ENCODE peak calls at places on chromosomes 7 and 10, in five cellular contexts. M is upper lobe of right lung, A is sigmoid colon, T is adrenal gland, S is heart left ventricle. W is an unnamed sample. For H3K9me3, the result is how much of the 10 kb centered on the place peaks cover.

GRCh38 chr7:54546986-54547314 is 4.8 kb downstream of the VSTM2A start:
- DNase-seq in M (no peak), S (no peak), T (no peak), A (no peak), W (no peak)

GRCh38 chr10:4673279-4674040 is 152.5 kb upstream of the AKR1E2 start:
- DNase-seq in A (no peak), M (no peak), T (no peak), S (no peak), W (no peak)

GRCh38 chr10:58305821-58306220 is 29.0 kb upstream of the UBE2D1 start:
- DNase-seq in T (no peak), M (no peak), A (no peak), S (no peak), W (no peak)

GRCh38 chr7:138257459-138258193 is 181.4 kb downstream of the AKR1D1 start:
- DNase-seq in M (no peak), S (no peak), A (no peak), T (peak), W (no peak)

GRCh38 chr10:77111611-77112550 is 525.7 kb downstream of the KCNMA1 start:
- DNase-seq in M (no peak), A (no peak), S (no peak), T (no peak), W (peak)

GRCh38 chr10:16853201-16853600 is 36.0 kb upstream of the RSU1 start:
- DNase-seq in T (no peak), A (no peak), S (no peak), M (no peak), W (no peak)

GRCh38 chr10:75971402-75972211 is 540.2 kb downstream of the LRMDA start:
- DNase-seq in S (no peak), T (no peak), M (no peak), A (no peak), W (peak)

GRCh38 chr10:124995605-124996004 is 53.7 kb downstream of the ZRANB1 start:
- DNase-seq in A (no peak), M (no peak), S (no peak), T (peak), W (no peak)

GRCh38 chr10:70324341-70324861 is 40.6 kb upstream of the NPFFR1 start:
- DNase-seq in A (peak), S (peak), M (no peak), T (no peak), W (no peak)

GRCh38 chr10:62924344-62924748 is 108.2 kb upstream of the EGR2 start:
- DNase-seq in A (no peak), S (no peak), M (no peak), T (no peak), W (no peak)

GRCh38 chr10:37489658-37490003 is 364.2 kb downstream of the ANKRD30A start:
- DNase-seq in M (no peak), T (no peak), S (no peak), A (no peak), W (no peak)
- H3K9me3 ChIP-seq in M (under half), T (under half), S (under half), A (under half), W (under half)

GRCh38 chr7:78780560-78780959 is 672.9 kb downstream of the MAGI2 start:
- DNase-seq in S (no peak), A (no peak), M (no peak), T (no peak), W (no peak)

GRCh38 chr7:78777844-78778243 is 675.6 kb downstream of the MAGI2 start:
- DNase-seq in A (no peak), M (no peak), T (no peak), S (no peak), W (no peak)

GRCh38 chr7:78783179-78783962 is 670.1 kb downstream of the MAGI2 start:
- DNase-seq in A (no peak), M (no peak), T (no peak), S (no peak), W (no peak)

GRCh38 chr7:78779788-78780187 is 673.7 kb downstream of the MAGI2 start:
- DNase-seq in A (no peak), T (no peak), M (no peak), S (no peak), W (no peak)
- TF ChIP-seq CTCF in A (no peak), T (no peak), M (no peak), S (no peak), W (no peak)

GRCh38 chr7:35401217-35401879 is 147.4 kb upstream of the TBX20 start:
- DNase-seq in S (no peak), A (no peak), M (no peak), T (no peak), W (no peak)
- H3K9me3 ChIP-seq in S (under half), A (under half), M (under half), T (under half), W (under half)

DNA sequence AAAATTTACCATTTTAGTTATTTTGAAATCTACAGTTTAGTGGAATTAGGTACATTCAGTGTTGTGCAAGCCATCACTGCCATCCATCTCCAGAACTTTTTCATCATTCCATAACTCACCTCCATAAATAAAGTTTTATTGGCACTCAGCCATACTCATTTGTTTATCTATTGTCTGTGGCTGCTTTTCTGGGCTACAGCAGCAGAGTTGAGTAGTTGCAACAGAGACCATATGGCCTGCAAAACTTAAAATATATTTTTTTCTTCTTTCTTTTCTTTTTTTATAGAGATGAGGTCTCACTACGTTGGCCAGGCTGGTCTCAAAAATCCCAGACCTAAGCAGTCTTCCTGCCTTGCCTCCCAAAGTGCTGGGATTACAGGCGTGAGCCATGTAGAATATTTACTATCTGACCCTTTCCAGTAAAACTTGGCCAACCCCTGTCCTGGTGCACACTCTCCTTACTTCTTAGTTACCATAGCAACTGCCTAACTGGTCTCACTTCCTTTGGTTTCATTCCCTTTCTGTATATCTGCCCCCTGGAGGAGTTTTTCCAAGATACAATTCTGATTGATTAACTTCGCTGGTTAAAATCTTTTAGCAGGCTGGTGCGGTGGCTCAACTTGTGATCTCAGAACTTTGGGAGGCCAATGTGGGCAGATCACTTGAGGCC is 133.2 kb downstream of the CUX1 start:
- DNase-seq in M (no peak), S (no peak), T (no peak), A (peak), W (peak)
- TF ChIP-seq CTCF in M (no peak), S (no peak), T (peak), A (no peak), W (peak)

GRCh38 chr7:158348446-158348845 is 239.2 kb downstream of the PTPRN2 start:
- DNase-seq in S (no peak), A (peak), T (no peak), M (no peak), W (no peak)

GRCh38 chr7:158351481-158351880 is 236.1 kb downstream of the PTPRN2 start:
- DNase-seq in M (no peak), S (no peak), A (peak), T (no peak), W (no peak)

GRCh38 chr7:158350166-158350900 is 237.3 kb downstream of the PTPRN2 start:
- DNase-seq in M (peak), A (peak), S (no peak), T (no peak), W (no peak)

GRCh38 chr7:158353606-158354570 is 233.7 kb downstream of the PTPRN2 start:
- DNase-seq in T (no peak), M (peak), S (no peak), A (peak), W (no peak)

DNA sequence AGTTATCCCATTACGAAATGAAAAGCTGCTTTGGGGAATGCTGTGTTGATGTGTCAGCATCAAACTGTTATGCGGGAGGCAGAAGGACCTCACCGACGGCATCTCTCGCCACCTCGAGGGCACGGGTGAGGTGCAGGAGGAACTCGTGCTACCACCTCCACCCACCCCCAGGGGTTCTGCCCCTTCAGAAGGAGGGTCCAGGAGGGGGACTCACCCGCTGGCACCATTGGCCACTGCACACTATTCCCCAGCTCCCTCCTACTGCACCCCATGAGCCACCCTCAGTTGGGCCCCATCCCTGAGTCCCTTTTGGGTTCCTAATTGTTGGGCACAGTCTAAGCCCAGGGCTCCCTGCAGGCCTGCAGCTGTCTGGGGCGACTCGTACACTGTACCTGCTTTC is 236.6 kb downstream of the PTPRN2 start:
- DNase-seq in S (no peak), T (no peak), A (peak), M (peak), W (no peak)
- H3K9me3 ChIP-seq in S (under half), T (under half), A (under half), M (under half), W (half or more)

GRCh38 chr10:113161061-113161460 is 211.0 kb downstream of the TCF7L2 start:
- DNase-seq in M (no peak), T (peak), A (no peak), S (no peak), W (no peak)

GRCh38 chr10:113158183-113158582 is 208.1 kb downstream of the TCF7L2 start:
- DNase-seq in M (no peak), S (no peak), A (no peak), T (no peak), W (peak)

GRCh38 chr10:113153493-113154127 is 203.6 kb downstream of the TCF7L2 start:
- DNase-seq in T (no peak), M (no peak), S (no peak), A (no peak), W (no peak)

GRCh38 chr10:113162960-113163359 is 212.9 kb downstream of the TCF7L2 start:
- DNase-seq in S (no peak), T (no peak), A (no peak), M (no peak), W (no peak)

GRCh38 chr10:113159563-113159962 is 209.5 kb downstream of the TCF7L2 start:
- DNase-seq in T (no peak), S (no peak), M (no peak), A (no peak), W (no peak)
- TF ChIP-seq CTCF in T (no peak), S (no peak), M (no peak), A (no peak), W (no peak)

GRCh38 chr10:131514454-131514853 is 202.9 kb upstream of the TCERG1L start:
- DNase-seq in A (no peak), M (no peak), S (no peak), T (no peak), W (no peak)
- H3K9me3 ChIP-seq in A (under half), M (under half), S (under half), T (under half), W (half or more)

GRCh38 chr7:140506788-140507464 is 27.6 kb upstream of the MKRN1 start:
- DNase-seq in A (peak), T (no peak), M (no peak), S (peak), W (peak)
- TF ChIP-seq CTCF in A (no peak), T (no peak), M (no peak), S (no peak), W (peak)

W was measured in AG04450.